ENCODE peak calls at places on chromosomes 13 and 19, in five cellular contexts. U, C, M, Y and X are unnamed samples.

GRCh38 chr13:95536629-95537241 is 15.8 kb upstream of the CLDN10 start:
- DNase-seq in U (no peak), C (no peak), M (no peak), Y (no peak), X (no peak)

GRCh38 chr13:39634956-39635355 is 20.5 kb upstream of the COG6 start:
- DNase-seq in U (no peak), C (no peak), M (no peak), Y (no peak), X (no peak)

GRCh38 chr13:91112878-91113277 is 234.6 kb upstream of the MIR17HG start:
- DNase-seq in U (no peak), C (no peak), M (no peak), Y (no peak), X (no peak)

GRCh38 chr13:99417821-99418662 is 83.2 kb upstream of the TM9SF2 start:
- DNase-seq in U (peak), C (no peak), M (peak), Y (peak), X (no peak)

GRCh38 chr19:18939922-18940775 is 868 bp downstream of the HOMER3 start:
- DNase-seq in U (peak), C (peak), M (peak), Y (peak), X (no peak)

GRCh38 chr13:113855012-113855921 is 8.6 kb downstream of the GAS6 start:
- DNase-seq in U (no peak), C (no peak), M (peak), Y (peak), X (peak)

GRCh38 chr13:47459512-47459911 is 541.6 kb downstream of the SUCLA2 start:
- DNase-seq in U (no peak), C (no peak), M (no peak), Y (no peak), X (no peak)

GRCh38 chr13:46341112-46341711 is 45.8 kb downstream of the RUBCNL start:
- DNase-seq in U (no peak), C (no peak), M (no peak), Y (no peak), X (no peak)

GRCh38 chr19:9878511-9879196 is 43.5 kb downstream of the PIN1 start:
- DNase-seq in U (no peak), C (no peak), M (no peak), Y (no peak), X (no peak)

GRCh38 chr13:50693755-50694154 is 149.7 kb downstream of the DLEU7 start:
- DNase-seq in U (no peak), C (no peak), M (no peak), Y (peak), X (no peak)

GRCh38 chr13:31369213-31369612 is 169.4 kb downstream of the B3GLCT start:
- DNase-seq in U (no peak), C (no peak), M (no peak), Y (no peak), X (no peak)

GRCh38 chr13:71661921-71662320 is 205.1 kb downstream of the DACH1 start:
- DNase-seq in U (no peak), C (no peak), M (no peak), Y (no peak), X (no peak)

GRCh38 chr13:49560270-49561063 is 24.9 kb downstream of the RCBTB1 start:
- DNase-seq in U (no peak), C (no peak), M (no peak), Y (peak), X (no peak)

GRCh38 chr19:372306-372890 is 27.8 kb upstream of the MIER2 start:
- DNase-seq in U (peak), C (no peak), M (no peak), Y (peak), X (no peak)

GRCh38 chr13:56864451-56864850 is 276.3 kb upstream of the PRR20A start:
- DNase-seq in U (no peak), C (no peak), M (no peak), Y (no peak), X (no peak)

GRCh38 chr19:1383311-1384084 is at the start of gene NDUFS7:
- DNase-seq in U (peak), C (peak), M (peak), Y (peak), X (peak)

GRCh38 chr13:99331881-99332293 is 24.7 kb upstream of the GPR183 start:
- DNase-seq in U (no peak), C (no peak), M (no peak), Y (no peak), X (no peak)

GRCh38 chr13:72062566-72062965 is 195.6 kb upstream of the DACH1 start:
- DNase-seq in U (no peak), C (no peak), M (no peak), Y (no peak), X (peak)

GRCh38 chr19:14118165-14119051 is 846 bp upstream of the PRKACA start:
- DNase-seq in U (peak), C (peak), M (peak), Y (peak), X (peak)

GRCh38 chr19:2117215-2117960 is 20.7 kb downstream of the IZUMO4 start:
- DNase-seq in U (no peak), C (no peak), M (no peak), Y (no peak), X (no peak)

GRCh38 chr13:66660013-66660804 is 569.9 kb downstream of the PCDH9 start:
- DNase-seq in U (no peak), C (no peak), M (no peak), Y (no peak), X (no peak)

GRCh38 chr19:50569938-50570540 is 1.8 kb upstream of the LRRC4B start:
- DNase-seq in U (no peak), C (no peak), M (no peak), Y (no peak), X (no peak)

GRCh38 chr13:66483712-66484111 is 746.4 kb downstream of the PCDH9 start:
- DNase-seq in U (no peak), C (no peak), M (no peak), Y (no peak), X (no peak)

GRCh38 chr13:97372929-97373328 is 61.0 kb upstream of the RAP2A start:
- DNase-seq in U (no peak), C (no peak), M (no peak), Y (no peak), X (no peak)

GRCh38 chr19:14580623-14581237 is 2.2 kb upstream of the CLEC17A start:
- DNase-seq in U (no peak), C (no peak), M (no peak), Y (no peak), X (no peak)

GRCh38 chr13:23069571-23069970 is 111.2 kb upstream of the SGCG start:
- DNase-seq in U (no peak), C (no peak), M (no peak), Y (no peak), X (no peak)

GRCh38 chr13:98056839-98057410 is 86.0 kb upstream of the FARP1 start:
- DNase-seq in U (no peak), C (no peak), M (no peak), Y (no peak), X (no peak)

GRCh38 chr13:24506698-24507335 is 5.8 kb downstream of the PARP4 start:
- DNase-seq in U (no peak), C (no peak), M (no peak), Y (no peak), X (no peak)

GRCh38 chr13:42055500-42056085 is 7.1 kb downstream of the DGKH start:
- DNase-seq in U (no peak), C (no peak), M (no peak), Y (no peak), X (no peak)

GRCh38 chr19:3289971-3290569 is 65.6 kb downstream of the CELF5 start:
- DNase-seq in U (no peak), C (no peak), M (no peak), Y (peak), X (no peak)

GRCh38 chr19:17841810-17842662 is 5.7 kb downstream of the JAK3 start:
- DNase-seq in U (peak), C (peak), M (peak), Y (peak), X (no peak)

GRCh38 chr19:55062735-55063491 is at the start of gene RDH13:
- DNase-seq in U (peak), C (peak), M (peak), Y (peak), X (peak)

GRCh38 chr19:3459322-3459881 is 20.9 kb downstream of the SMIM24 start:
- DNase-seq in U (peak), C (peak), M (peak), Y (peak), X (peak)

GRCh38 chr19:32550666-32551065 is 30.3 kb upstream of the PDCD5 start:
- DNase-seq in U (no peak), C (no peak), M (no peak), Y (no peak), X (no peak)

GRCh38 chr13:75830842-75831241 is 194.7 kb downstream of the LMO7 start:
- DNase-seq in U (no peak), C (no peak), M (no peak), Y (no peak), X (no peak)

GRCh38 chr13:30845297-30846214 is 60.5 kb upstream of the MEDAG start:
- DNase-seq in U (no peak), C (no peak), M (no peak), Y (no peak), X (no peak)

GRCh38 chr19:1449467-1450442 is at the start of gene APC2:
- DNase-seq in U (no peak), C (no peak), M (no peak), Y (no peak), X (no peak)

GRCh38 chr19:5345895-5346386 is 5.3 kb upstream of the PTPRS start:
- DNase-seq in U (no peak), C (no peak), M (no peak), Y (no peak), X (no peak)

GRCh38 chr13:85501616-85502015 is 297.6 kb downstream of the SLITRK6 start:
- DNase-seq in U (no peak), C (no peak), M (no peak), Y (no peak), X (no peak)

GRCh38 chr13:85500716-85501256 is 298.4 kb downstream of the SLITRK6 start:
- DNase-seq in U (no peak), C (no peak), M (no peak), Y (no peak), X (no peak)

GRCh38 chr13:85498774-85499173 is 300.4 kb downstream of the SLITRK6 start:
- DNase-seq in U (no peak), C (no peak), M (no peak), Y (no peak), X (no peak)

GRCh38 chr13:85508683-85509329 is 290.4 kb downstream of the SLITRK6 start:
- DNase-seq in U (no peak), C (no peak), M (no peak), Y (no peak), X (no peak)

DNA sequence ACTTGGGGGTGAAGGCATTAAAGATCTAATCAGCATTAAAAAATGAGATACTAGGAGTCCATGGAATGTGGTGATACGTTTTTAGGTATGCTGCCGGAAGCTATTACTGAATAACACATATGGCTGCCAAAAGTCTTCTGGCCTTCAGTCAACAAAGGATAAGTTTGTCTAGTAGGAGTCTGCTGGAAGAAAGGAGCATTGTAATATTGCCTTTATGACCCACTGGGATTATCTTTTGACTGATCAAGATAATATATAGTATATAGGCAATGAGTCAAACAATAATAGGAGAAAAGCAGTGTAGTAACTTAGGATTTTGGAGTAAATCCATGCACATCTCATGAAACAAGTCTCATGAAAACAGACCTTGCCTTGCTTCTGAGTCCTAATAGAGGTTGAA is 295.4 kb downstream of the SLITRK6 start:
- DNase-seq in U (no peak), C (no peak), M (no peak), Y (no peak), X (no peak)
- H3K4me3 ChIP-seq in U (no peak), C (no peak), M (no peak), Y (no peak), X (no peak)

GRCh38 chr19:11196406-11197287 is 698 bp downstream of the KANK2 start:
- DNase-seq in U (peak), C (no peak), M (no peak), Y (peak), X (no peak)
- H3K4me3 ChIP-seq in U (peak), C (peak), M (peak), Y (peak), X (peak)

GRCh38 chr13:40979232-40979631 is 39.9 kb downstream of the ELF1 start:
- DNase-seq in U (no peak), C (no peak), M (no peak), Y (no peak), X (no peak)
- H3K4me3 ChIP-seq in U (peak), C (no peak), M (peak), Y (no peak), X (no peak)

DNA sequence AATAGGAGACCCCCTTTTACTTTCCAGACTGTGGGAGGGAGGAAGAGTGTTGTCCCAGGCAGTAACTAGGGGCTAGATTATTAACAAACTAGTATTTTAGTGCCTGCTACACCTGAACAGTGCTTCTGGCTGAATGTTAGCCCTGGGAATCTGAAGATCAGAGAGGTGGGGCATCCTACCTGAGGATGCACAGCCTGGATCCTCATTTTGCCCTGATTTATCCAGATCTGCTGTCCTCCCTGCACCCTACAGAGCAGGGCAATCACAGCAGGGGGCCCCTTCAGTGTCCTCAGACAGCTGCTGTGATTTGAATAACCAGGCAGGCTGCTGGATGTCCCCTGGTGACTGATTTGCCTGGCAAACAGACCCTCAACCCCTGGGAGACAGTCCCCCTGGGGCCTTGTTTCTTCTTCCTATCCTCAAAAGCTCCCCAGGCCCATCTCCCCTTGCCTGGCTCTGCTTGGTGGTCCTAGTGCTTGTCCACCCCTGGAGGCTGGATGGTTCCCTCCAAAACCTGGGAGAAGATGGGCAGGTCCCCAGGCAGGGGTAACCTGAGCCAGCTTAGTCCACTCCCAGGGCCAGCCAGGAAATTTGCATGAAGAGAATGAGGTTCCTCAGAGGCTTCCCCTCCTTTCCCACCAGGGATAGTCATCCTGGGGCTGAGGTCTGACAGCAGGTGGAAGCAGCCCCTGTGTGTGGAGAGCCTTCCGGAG is at the start of gene OVOL3:
- DNase-seq in U (no peak), C (no peak), M (no peak), Y (no peak), X (no peak)
- H3K4me3 ChIP-seq in U (no peak), C (no peak), M (no peak), Y (no peak), X (no peak)

GRCh38 chr19:46493236-46494114 is 2.2 kb downstream of the PNMA8B start:
- DNase-seq in U (peak), C (no peak), M (peak), Y (no peak), X (no peak)
- H3K4me3 ChIP-seq in U (peak), C (no peak), M (peak), Y (peak), X (peak)

GRCh38 chr13:51831519-51831918 is 13.5 kb downstream of the TMEM272 start:
- DNase-seq in U (no peak), C (no peak), M (no peak), Y (no peak), X (no peak)
- H3K4me3 ChIP-seq in U (no peak), C (no peak), M (no peak), Y (no peak), X (no peak)

GRCh38 chr19:24032651-24033050 is 54.3 kb upstream of the ZNF254 start:
- DNase-seq in U (no peak), C (no peak), M (no peak), Y (no peak), X (peak)
- H3K4me3 ChIP-seq in U (peak), C (no peak), M (peak), Y (peak), X (peak)

GRCh38 chr19:41861846-41862245 is 1.8 kb downstream of the RPS19 start:
- DNase-seq in U (no peak), C (no peak), M (no peak), Y (no peak), X (no peak)
- H3K4me3 ChIP-seq in U (peak), C (no peak), M (peak), Y (no peak), X (peak)

DNA sequence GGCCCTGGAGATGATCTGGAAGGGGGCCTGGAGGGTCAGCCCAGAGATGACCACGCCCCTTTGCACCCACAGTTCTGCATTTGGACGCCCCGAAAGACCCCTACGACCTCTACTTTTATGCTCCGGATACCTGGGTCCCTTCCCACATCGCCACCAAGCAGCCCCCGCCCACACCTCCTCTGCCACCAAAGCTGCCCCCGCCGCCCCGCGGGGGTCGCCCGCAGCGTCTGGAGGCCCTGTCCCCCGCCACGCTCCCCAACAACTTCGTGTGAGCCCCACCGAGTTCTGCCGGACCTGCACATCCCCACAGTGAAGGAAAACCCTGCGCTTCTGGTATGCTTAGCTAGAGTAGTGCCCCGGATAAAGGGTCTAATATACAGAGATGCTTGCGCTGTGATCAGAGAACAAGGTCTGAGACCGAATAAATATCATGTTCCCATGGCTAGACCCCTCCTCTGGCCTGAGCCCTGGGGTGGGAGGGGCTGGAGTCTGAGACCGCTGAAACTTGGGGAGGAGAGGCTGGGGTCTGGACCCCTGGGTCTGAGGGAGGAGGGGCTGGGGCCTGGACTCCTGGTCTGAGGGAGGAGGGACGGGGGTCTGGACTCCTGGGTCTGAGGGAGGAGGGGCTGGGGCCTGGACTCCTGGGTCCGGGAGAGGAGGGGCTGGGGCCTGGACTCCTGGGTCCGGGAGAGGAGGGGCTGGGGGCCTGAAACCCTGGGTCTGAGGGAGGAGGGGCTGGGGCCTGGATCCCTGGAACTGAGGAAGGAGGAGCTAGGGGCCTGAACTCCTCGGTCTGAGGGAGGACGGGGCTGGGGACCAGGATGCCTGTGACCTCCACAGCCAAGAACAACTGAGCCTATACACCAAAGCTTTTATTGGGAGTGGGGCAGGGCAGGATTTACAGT is 3.6 kb downstream of the GFY start:
- DNase-seq in U (no peak), C (no peak), M (no peak), Y (no peak), X (no peak)
- H3K4me3 ChIP-seq in U (no peak), C (no peak), M (peak), Y (peak), X (peak)

GRCh38 chr13:103287659-103288058 is 221.4 kb upstream of the SLC10A2 start:
- DNase-seq in U (no peak), C (no peak), M (no peak), Y (no peak), X (no peak)
- H3K4me3 ChIP-seq in U (no peak), C (no peak), M (no peak), Y (no peak), X (no peak)